ENCODE peak calls at places on chromosomes 1 and 21, in five cellular contexts. O is CD8-positive, alpha-beta T cell; A is endothelial cell; S is omental fat pad; Y is lower leg skin. M is an unnamed sample.

GRCh38 chr1:218715961-218716669 is 371.0 kb downstream of the TGFB2 start:
- DNase-seq in O (no peak), A (no peak), S (no peak), Y (no peak), M (no peak)

GRCh38 chr1:246510147-246511030 is 3.3 kb upstream of the SMYD3 start:
- DNase-seq in O (no peak), A (no peak), S (no peak), Y (no peak), M (no peak)

GRCh38 chr1:215606564-215607168 is 39.6 kb downstream of the KCTD3 start:
- DNase-seq in O (no peak), A (no peak), S (no peak), Y (no peak), M (no peak)

GRCh38 chr1:208093046-208093445 is 151.1 kb downstream of the PLXNA2 start:
- DNase-seq in O (no peak), A (no peak), S (no peak), Y (no peak), M (no peak)

GRCh38 chr1:82284213-82284612 is 483.5 kb downstream of the ADGRL2 start:
- DNase-seq in O (no peak), A (no peak), S (no peak), Y (no peak), M (no peak)

GRCh38 chr1:23759277-23759676 is 16.0 kb downstream of the ELOA start:
- DNase-seq in O (no peak), A (no peak), S (no peak), Y (no peak), M (no peak)

GRCh38 chr1:203367051-203367450 is 16.1 kb upstream of the FMOD start:
- DNase-seq in O (no peak), A (no peak), S (no peak), Y (no peak), M (no peak)

GRCh38 chr21:33643658-33644311 is 1.5 kb downstream of the ITSN1 start:
- DNase-seq in O (no peak), A (peak; percentile 7), S (no peak), Y (no peak), M (no peak)

GRCh38 chr1:76330993-76331603 is 256.6 kb downstream of the ST6GALNAC3 start:
- DNase-seq in O (peak; percentile 20), A (peak; percentile 33), S (no peak), Y (no peak), M (peak; percentile 42)

GRCh38 chr1:225999912-226000337 is 782 bp upstream of the SDE2 start:
- DNase-seq in O (peak; percentile 76), A (no peak), S (no peak), Y (no peak), M (no peak)

GRCh38 chr1:157700711-157701110 is at the start of gene FCRL3:
- DNase-seq in O (peak; percentile 24), A (no peak), S (no peak), Y (no peak), M (no peak)

GRCh38 chr1:236733654-236734053 is 47.4 kb downstream of the ACTN2 start:
- DNase-seq in O (no peak), A (no peak), S (no peak), Y (no peak), M (no peak)

GRCh38 chr1:92784051-92784638 is 763 bp downstream of the EVI5 start:
- DNase-seq in O (peak; percentile 40), A (peak; percentile 19), S (no peak), Y (peak; percentile 15), M (no peak)

GRCh38 chr1:39474810-39475209 is 16.6 kb upstream of the BMP8A start:
- DNase-seq in O (no peak), A (no peak), S (no peak), Y (no peak), M (no peak)

GRCh38 chr1:159779403-159779851 is 1.3 kb upstream of the DUSP23 start:
- DNase-seq in O (no peak), A (no peak), S (no peak), Y (peak; percentile 30), M (no peak)

GRCh38 chr1:159771501-159771900 is 9.3 kb upstream of the DUSP23 start:
- DNase-seq in O (no peak), A (no peak), S (no peak), Y (no peak), M (no peak)

GRCh38 chr1:159778266-159778665 is 2.5 kb upstream of the DUSP23 start:
- DNase-seq in O (no peak), A (no peak), S (no peak), Y (no peak), M (no peak)

GRCh38 chr1:159774465-159774864 is 6.3 kb upstream of the DUSP23 start:
- DNase-seq in O (no peak), A (no peak), S (no peak), Y (no peak), M (no peak)

GRCh38 chr1:159775716-159776115 is 5.0 kb upstream of the DUSP23 start:
- DNase-seq in O (no peak), A (no peak), S (no peak), Y (peak; percentile 5), M (no peak)
- TF ChIP-seq CTCF in O (no peak), A (no peak), S (no peak), Y (no peak), M (no peak)

DNA sequence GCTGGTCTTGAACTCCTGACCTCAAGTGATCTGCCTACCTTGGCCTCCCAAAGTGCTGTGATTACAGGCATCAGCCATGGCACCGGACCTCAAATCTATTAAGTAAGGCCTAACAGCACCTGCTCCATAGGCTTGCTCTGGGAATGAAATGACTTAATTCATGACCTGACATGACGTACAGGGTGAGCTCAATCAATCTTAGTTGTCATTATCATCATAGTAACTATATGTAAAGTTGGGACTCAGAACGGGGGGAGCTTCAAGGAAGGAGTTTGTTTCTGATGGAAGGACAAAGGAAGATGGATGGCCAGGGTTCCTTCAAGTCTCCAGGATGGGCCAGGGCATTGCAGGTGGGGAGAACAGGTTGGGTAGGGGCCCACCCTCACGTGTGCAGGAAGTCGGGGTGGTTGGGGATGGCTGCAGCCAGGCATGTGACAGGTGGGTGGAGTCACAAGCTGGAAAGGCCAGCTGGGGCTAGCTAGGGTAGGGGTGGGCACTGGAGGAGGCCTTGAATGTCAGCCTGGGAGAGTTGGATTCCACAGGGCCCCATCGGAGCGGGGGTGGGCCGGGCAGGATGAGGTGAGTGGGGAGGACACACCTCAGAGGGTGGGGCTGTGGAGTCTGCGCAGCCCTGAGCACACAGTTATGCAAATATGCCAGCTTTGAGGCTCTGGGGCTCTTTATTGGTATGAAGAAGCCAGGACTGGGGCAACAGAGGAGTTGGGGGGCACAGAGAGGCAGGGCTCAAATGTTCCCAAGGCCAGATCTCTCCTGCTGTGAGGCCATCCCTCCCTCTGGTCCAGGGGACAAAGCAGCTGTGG is 9.6 kb downstream of the TRIM62 start:
- DNase-seq in O (no peak), A (no peak), S (no peak), Y (no peak), M (no peak)
- TF ChIP-seq CTCF in O (no peak), A (no peak), S (no peak), Y (no peak), M (no peak)

DNA sequence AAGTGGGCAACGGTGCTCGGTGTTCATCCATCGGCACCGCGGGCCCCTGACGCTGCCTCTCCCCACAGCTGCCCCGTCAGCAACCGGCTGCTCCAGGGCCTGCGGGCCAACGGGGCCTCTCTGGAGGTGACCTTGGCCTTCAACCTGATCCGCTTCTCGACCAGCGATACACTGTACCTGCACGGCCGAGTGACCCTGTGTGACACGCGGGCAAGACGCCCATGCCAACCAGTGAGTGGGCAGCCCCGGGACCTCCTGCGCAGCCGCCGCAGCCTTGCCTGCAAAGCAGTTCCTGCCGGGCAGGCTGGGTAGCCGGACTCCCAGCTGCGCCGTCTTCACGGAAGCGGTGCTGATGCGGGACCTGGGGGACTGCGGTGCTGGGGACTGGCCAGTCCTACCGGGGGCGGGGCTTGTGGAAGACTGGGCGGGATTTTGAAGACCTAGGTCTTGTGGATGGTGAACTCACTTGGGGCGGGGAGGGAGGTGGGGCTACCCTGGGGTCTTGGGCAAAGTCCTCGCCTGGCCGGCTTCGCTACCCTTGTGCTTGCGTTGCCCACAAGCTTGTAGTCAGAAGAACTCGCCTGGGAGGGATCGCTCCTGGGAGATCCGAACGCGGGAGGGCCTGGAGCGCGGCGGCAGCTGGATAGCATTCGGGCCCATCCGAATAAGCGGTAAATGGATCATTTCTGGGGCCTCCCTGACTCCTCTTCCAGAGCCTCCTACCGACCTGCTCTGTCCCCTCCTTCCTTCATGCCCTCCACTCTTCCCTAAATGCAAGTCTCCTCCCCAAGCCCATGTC is 8.8 kb upstream of the CEP85 start:
- DNase-seq in O (peak; percentile 42), A (peak; percentile 70), S (peak; percentile 55), Y (peak; percentile 24), M (peak; percentile 84)
- TF ChIP-seq CTCF in O (no peak), A (no peak), S (no peak), Y (no peak), M (no peak)

GRCh38 chr21:35028451-35028757 is 20.7 kb downstream of the RUNX1 start:
- DNase-seq in O (no peak), A (no peak), S (no peak), Y (no peak), M (no peak)

GRCh38 chr21:35025206-35026152 is 23.6 kb downstream of the RUNX1 start:
- DNase-seq in O (no peak), A (no peak), S (no peak), Y (no peak), M (no peak)

GRCh38 chr21:35026153-35026499 is 23.0 kb downstream of the RUNX1 start:
- DNase-seq in O (no peak), A (no peak), S (no peak), Y (no peak), M (no peak)

GRCh38 chr21:35027558-35028450 is 21.3 kb downstream of the RUNX1 start:
- DNase-seq in O (peak; percentile 45), A (no peak), S (no peak), Y (no peak), M (no peak)

GRCh38 chr21:35026617-35027557 is 22.2 kb downstream of the RUNX1 start:
- DNase-seq in O (peak; percentile 91), A (peak; percentile 75), S (no peak), Y (peak; percentile 51), M (peak; percentile 63)
- TF ChIP-seq CTCF in O (no peak), A (no peak), S (no peak), Y (no peak), M (no peak)

GRCh38 chr1:10979483-10979920 is 33.0 kb upstream of the TARDBP start:
- DNase-seq in O (no peak), A (no peak), S (no peak), Y (peak; percentile 68), M (no peak)
- TF ChIP-seq CTCF in O (no peak), A (no peak), S (no peak), Y (no peak), M (no peak)

M was measured in glutamatergic neuron.